ENCODE peak calls at places on chromosomes 5 and 9, in six cellular contexts. T, U, D, A, S and W are unnamed samples.
A peak's percentile ranks its signal among the peaks of the same experiment; 100 is the strongest.

GRCh38 chr5:10726913-10727517 is 34.0 kb downstream of the DAP start:
- DNase-seq in U (no peak), T (no peak), D (no peak), S (peak; percentile 21), A (no peak), W (no peak)

GRCh38 chr5:373710-374602 is 52.4 kb downstream of the AHRR start:
- DNase-seq in T (peak; percentile 20), U (peak; percentile 22), A (no peak), S (peak; percentile 66), D (peak; percentile 57), W (peak; percentile 5)

GRCh38 chr9:2158111-2158610 is 143.0 kb downstream of the SMARCA2 start:
- DNase-seq in T (peak; percentile 76), D (peak; percentile 73), A (peak; percentile 67), U (peak; percentile 16), S (peak; percentile 88), W (peak; percentile 60)

GRCh38 chr9:133683494-133684460 is 47.6 kb downstream of the DBH start:
- DNase-seq in A (no peak), D (no peak), U (peak; percentile 49), T (no peak), S (no peak), W (peak; percentile 38)

GRCh38 chr9:89179920-89180667 is 1.5 kb upstream of the SHC3 start:
- DNase-seq in S (peak; percentile 97), U (no peak), A (peak; percentile 95), T (peak; percentile 93), D (peak; percentile 70), W (peak; percentile 89)

GRCh38 chr9:4306066-4306787 is 6.4 kb upstream of the GLIS3 start:
- DNase-seq in S (peak; percentile 28), A (no peak), T (peak; percentile 42), U (no peak), D (no peak), W (no peak)

GRCh38 chr9:109887079-109887478 is 107.1 kb downstream of the PALM2AKAP2 start:
- DNase-seq in D (no peak), S (peak; percentile 9), A (no peak), T (peak; percentile 40), U (no peak), W (no peak)

GRCh38 chr5:149268928-149269557 is 2.6 kb upstream of the AFAP1L1 start:
- DNase-seq in A (no peak), T (peak; percentile 51), D (no peak), S (peak; percentile 47), U (no peak), W (no peak)

GRCh38 chr9:113594484-113595299 is 131.2 kb downstream of the RGS3 start:
- DNase-seq in S (no peak), T (no peak), U (no peak), A (peak; percentile 72), D (no peak), W (no peak)

GRCh38 chr5:94776167-94776566 is 157.7 kb downstream of the SLF1 start:
- DNase-seq in T (no peak), A (no peak), D (no peak), S (no peak), U (no peak), W (no peak)

GRCh38 chr5:32542216-32543059 is 42.9 kb upstream of the SUB1 start:
- DNase-seq in T (no peak), S (no peak), A (no peak), D (no peak), U (no peak), W (no peak)

GRCh38 chr5:140840978-140841962 is at the start of gene PCDHA8:
- DNase-seq in A (no peak), U (no peak), S (no peak), T (no peak), D (no peak), W (peak; percentile 15)

GRCh38 chr5:179227196-179227577 is 118.1 kb downstream of the ADAMTS2 start:
- DNase-seq in D (no peak), A (peak; percentile 40), S (no peak), U (no peak), T (no peak), W (peak; percentile 14)

GRCh38 chr9:77440057-77440456 is 208.1 kb downstream of the GNA14 start:
- DNase-seq in A (no peak), U (no peak), S (no peak), D (no peak), T (no peak), W (no peak)

GRCh38 chr5:141875795-141876627 is 2.2 kb downstream of the PCDH1 start:
- DNase-seq in T (peak; percentile 64), U (no peak), A (no peak), S (peak; percentile 55), D (no peak), W (no peak)

GRCh38 chr9:124038239-124038638 is 26.7 kb downstream of the LHX2 start:
- DNase-seq in U (no peak), D (no peak), T (no peak), S (no peak), A (peak; percentile 26), W (no peak)

GRCh38 chr5:147208134-147208533 is 26.7 kb upstream of the STK32A start:
- DNase-seq in S (no peak), U (no peak), D (no peak), T (no peak), A (no peak), W (no peak)

GRCh38 chr5:43338856-43339255 is 25.6 kb upstream of the HMGCS1 start:
- DNase-seq in U (no peak), S (no peak), T (no peak), D (no peak), A (no peak), W (no peak)

GRCh38 chr9:98318041-98318790 is 62.8 kb upstream of the TBC1D2 start:
- DNase-seq in T (no peak), A (no peak), U (no peak), S (no peak), D (no peak), W (no peak)

GRCh38 chr5:140251527-140251973 is 51.4 kb downstream of the PFDN1 start:
- DNase-seq in D (no peak), A (no peak), U (no peak), T (peak; percentile 89), S (peak; percentile 89), W (no peak)

GRCh38 chr9:135898634-135899407 is 8.5 kb downstream of the CAMSAP1 start:
- DNase-seq in D (no peak), U (no peak), A (no peak), T (no peak), S (no peak), W (no peak)

GRCh38 chr5:131765261-131765660 is 31.6 kb downstream of the FNIP1 start:
- DNase-seq in T (peak; percentile 49), A (no peak), S (no peak), D (no peak), U (no peak), W (no peak)

GRCh38 chr5:179422213-179422839 is 77.1 kb upstream of the ADAMTS2 start:
- DNase-seq in T (no peak), U (no peak), D (no peak), A (peak; percentile 49), S (no peak), W (no peak)

GRCh38 chr9:69392826-69393225 is 67.8 kb downstream of the ENTREP1 start:
- DNase-seq in S (no peak), A (no peak), T (no peak), U (no peak), D (no peak), W (no peak)

GRCh38 chr9:69397384-69398214 is 72.6 kb downstream of the ENTREP1 start:
- DNase-seq in U (no peak), S (no peak), A (no peak), D (no peak), T (no peak), W (no peak)

GRCh38 chr9:69396759-69397158 is 71.7 kb downstream of the ENTREP1 start:
- DNase-seq in T (no peak), S (no peak), D (no peak), U (no peak), A (no peak), W (no peak)

GRCh38 chr9:69393425-69393824 is 68.4 kb downstream of the ENTREP1 start:
- DNase-seq in T (no peak), A (no peak), U (no peak), S (no peak), D (no peak), W (no peak)

GRCh38 chr9:69395718-69396117 is 70.7 kb downstream of the ENTREP1 start:
- DNase-seq in T (no peak), D (no peak), U (no peak), A (no peak), S (no peak), W (no peak)
- H3K27ac ChIP-seq in T (no peak overlapping the region), D (no peak overlapping the region), U (no peak overlapping the region), A (no peak overlapping the region), S (no peak overlapping the region), W (no peak overlapping the region)

GRCh38 chr9:104765138-104765537 is 1.2 kb downstream of the NIPSNAP3B start:
- DNase-seq in D (no peak), T (no peak), U (no peak), A (no peak), S (no peak), W (no peak)
- H3K27ac ChIP-seq in D (no peak overlapping the region), T (no peak overlapping the region), U (no peak overlapping the region), A (no peak overlapping the region), S (no peak overlapping the region), W (no peak overlapping the region)

GRCh38 chr9:86353591-86354047 is 591 bp downstream of the TUT7 start:
- DNase-seq in U (no peak), S (peak; percentile 56), A (no peak), T (peak; percentile 62), D (no peak), W (no peak)
- H3K27ac ChIP-seq in U (peak overlapping the region; percentile 82), S (peak overlapping the region; percentile 84), A (peak overlapping the region; percentile 93), T (peak overlapping the region; percentile 74), D (peak overlapping the region; percentile 90), W (peak overlapping the region; percentile 90)

DNA sequence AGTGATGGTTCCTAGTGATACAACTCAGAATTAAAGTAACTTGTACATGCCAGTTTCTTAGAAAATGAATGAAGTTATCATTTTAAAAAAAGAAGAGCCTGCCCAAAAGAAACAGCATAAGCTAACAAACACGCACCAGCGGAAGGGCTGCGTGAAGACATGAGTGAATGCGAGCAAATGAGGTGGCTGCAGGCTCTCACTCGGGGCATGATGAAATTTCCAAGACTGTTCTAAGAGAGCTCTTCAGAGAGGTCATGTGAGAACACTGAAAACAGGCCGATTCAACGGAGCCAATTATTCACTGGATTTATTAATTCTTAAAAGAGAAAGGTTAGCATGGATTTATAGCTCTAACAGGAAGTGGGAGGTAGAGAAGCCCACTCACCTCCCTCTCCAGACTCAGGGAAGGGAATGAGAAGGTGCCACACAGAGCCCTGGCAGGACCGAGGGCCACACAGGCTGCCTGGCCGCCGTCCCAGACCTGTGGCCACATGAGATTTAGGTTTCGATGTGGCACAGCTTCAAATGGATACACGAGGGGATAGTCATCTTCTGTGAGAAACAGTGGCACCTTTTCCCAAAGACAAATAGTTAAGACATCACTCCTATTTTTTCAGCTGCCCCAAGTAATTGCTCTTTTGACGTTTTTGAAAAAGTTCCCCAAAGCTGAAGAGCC is 55.5 kb downstream of the HABP4 start:
- DNase-seq in U (no peak), A (no peak), S (no peak), D (no peak), T (no peak), W (no peak)
- H3K27ac ChIP-seq in U (no peak overlapping the region), A (no peak overlapping the region), S (no peak overlapping the region), D (no peak overlapping the region), T (no peak overlapping the region), W (no peak overlapping the region)

DNA sequence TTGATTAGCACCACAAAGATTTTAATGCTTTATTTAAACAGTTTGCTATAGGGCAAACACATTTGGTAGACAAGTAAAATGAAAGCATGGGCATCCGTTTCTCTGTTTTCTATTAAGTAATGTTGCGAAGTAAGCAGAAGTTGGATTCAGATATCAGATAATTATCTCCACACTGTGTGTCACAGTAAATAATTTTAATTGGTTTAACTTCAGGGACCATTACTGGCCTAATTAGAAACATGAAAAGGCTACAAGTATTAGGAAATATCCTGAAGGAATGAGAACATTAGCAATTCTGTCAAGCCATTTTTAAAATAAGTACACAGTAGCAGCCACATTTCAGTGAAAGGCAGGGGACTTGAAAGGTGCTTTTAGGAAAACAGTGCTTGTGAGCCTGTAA is 975.4 kb downstream of the NR2F1-AS1 start:
- DNase-seq in D (no peak), A (no peak), U (no peak), S (no peak), T (no peak), W (no peak)
- H3K27ac ChIP-seq in D (no peak overlapping the region), A (no peak overlapping the region), U (no peak overlapping the region), S (no peak overlapping the region), T (no peak overlapping the region), W (no peak overlapping the region)